ENCODE peak calls at places on chromosomes 4 and X, in eight cellular contexts. I is activated CD4-positive, alpha-beta T cell treated with anti-CD3 and anti-CD28 coated beads, Interleukin-2, amount 50 U/mL, for 24 hours; L is AG20443; Z is breast epithelium; E is NCI-H2029; M is M059J; C is stomach; W is CD4-positive, alpha-beta T cell. O is an unnamed sample.

GRCh38 chrX:10697552-10697951 is 77.2 kb upstream of the MID1 start:
- DNase-seq in Z (no peak), E (no peak), I (no peak), C (no peak), M (no peak), W (no peak), L (no peak), O (no peak)

GRCh38 chr4:103204114-103204513 is 6.0 kb upstream of the CENPE start:
- DNase-seq in Z (no peak), I (no peak), W (no peak), E (no peak), M (peak), L (peak), C (no peak), O (peak)

GRCh38 chr4:179748837-179749236 is 2306.6 kb upstream of the AGA start:
- DNase-seq in M (no peak), L (no peak), C (no peak), I (no peak), Z (no peak), W (no peak), E (no peak), O (no peak)

GRCh38 chr4:56603297-56603696 is 77.8 kb downstream of the HOPX start:
- DNase-seq in C (no peak), W (no peak), M (no peak), I (no peak), Z (no peak), L (no peak), E (no peak), O (no peak)

GRCh38 chr4:35918491-35918977 is 325.8 kb downstream of the ARAP2 start:
- DNase-seq in C (no peak), I (no peak), L (no peak), W (no peak), M (no peak), E (no peak), Z (no peak), O (no peak)

GRCh38 chr4:119517361-119518229 is 111.0 kb downstream of the PDE5A start:
- DNase-seq in M (peak), W (no peak), Z (no peak), E (no peak), I (no peak), L (peak), C (no peak), O (no peak)

GRCh38 chr4:123936615-123937014 is 540.0 kb downstream of the SPRY1 start:
- DNase-seq in Z (no peak), E (no peak), L (no peak), W (no peak), C (no peak), I (no peak), M (no peak), O (peak)

GRCh38 chr4:152849350-152849749 is 69.6 kb downstream of the ARFIP1 start:
- DNase-seq in L (no peak), C (no peak), I (no peak), W (no peak), E (no peak), M (no peak), Z (no peak), O (peak)

GRCh38 chr4:184807797-184808718 is 17.7 kb downstream of the ACSL1 start:
- DNase-seq in Z (peak), W (no peak), I (no peak), E (peak), C (peak), L (no peak), M (peak), O (peak)

GRCh38 chr4:88724406-88724805 is 26.8 kb upstream of the NAP1L5 start:
- DNase-seq in I (no peak), E (no peak), Z (no peak), M (no peak), C (no peak), W (no peak), L (no peak), O (no peak)

GRCh38 chrX:101595739-101596419 is 21.9 kb downstream of the ARMCX6 start:
- DNase-seq in E (peak), W (no peak), Z (no peak), C (no peak), M (peak), L (peak), I (peak), O (peak)

GRCh38 chr4:169159614-169160013 is 111.1 kb downstream of the SH3RF1 start:
- DNase-seq in Z (no peak), C (no peak), E (no peak), W (no peak), L (peak), I (no peak), M (peak), O (peak)

GRCh38 chr4:165375465-165375864 is 3.3 kb upstream of the CPE start:
- DNase-seq in E (no peak), M (no peak), Z (no peak), C (no peak), W (no peak), L (no peak), I (no peak), O (no peak)

GRCh38 chr4:180923476-180923875 is 1319.7 kb upstream of the TENM3 start:
- DNase-seq in Z (no peak), L (peak), M (peak), C (no peak), I (no peak), W (no peak), E (no peak), O (peak)

GRCh38 chrX:16517206-16517605 is 132.8 kb upstream of the S100G start:
- DNase-seq in L (no peak), C (no peak), W (no peak), I (no peak), Z (no peak), M (peak), E (no peak), O (peak)

GRCh38 chrX:8783100-8784098 is 17.8 kb downstream of the FAM9A start:
- DNase-seq in L (peak), W (peak), E (no peak), M (peak), C (no peak), I (peak), Z (no peak), O (peak)

GRCh38 chr4:82785248-82786003 is 13.2 kb downstream of the SCD5 start:
- DNase-seq in I (no peak), L (peak), M (peak), Z (no peak), W (no peak), E (no peak), C (no peak), O (peak)

GRCh38 chrX:45479196-45479834 is 278.6 kb upstream of the DIPK2B start:
- DNase-seq in Z (no peak), I (no peak), M (peak), E (no peak), L (peak), C (no peak), W (no peak), O (peak)

GRCh38 chr4:184462724-184463123 is 11.6 kb downstream of the IRF2 start:
- DNase-seq in I (no peak), Z (no peak), E (no peak), M (no peak), W (no peak), L (no peak), C (no peak), O (no peak)

GRCh38 chr4:128346054-128346716 is 58.6 kb upstream of the PGRMC2 start:
- DNase-seq in E (no peak), C (no peak), M (no peak), L (no peak), W (no peak), Z (no peak), I (no peak), O (no peak)

GRCh38 chr4:59956366-59956765 is 1243.8 kb upstream of the ADGRL3 start:
- DNase-seq in E (peak), M (no peak), Z (no peak), I (no peak), C (no peak), W (no peak), L (no peak), O (no peak)

GRCh38 chr4:16532240-16532990 is 306.1 kb upstream of the TAPT1 start:
- DNase-seq in Z (peak), I (no peak), M (peak), C (no peak), W (no peak), E (no peak), L (peak), O (peak)

O was measured in renal cortical epithelial cell.